ENCODE peak calls at places on chromosome 19, in four cellular contexts. G is EL; K is AML-193; D is stimulated activated naive CD4-positive, alpha-beta T cell treated with Interleukin-2 at 50 U/mL for 16 hours. I is an unnamed sample.

GRCh38 chr19:16018106-16018755 is 58.1 kb upstream of the TPM4 start:
- DNase-seq in K (no peak), D (no peak), G (no peak), I (no peak)

GRCh38 chr19:2815923-2816322 is 3.7 kb upstream of the ZNF554 start:
- DNase-seq in D (no peak), K (no peak), G (no peak), I (no peak)

GRCh38 chr19:57075125-57075524 is 44.7 kb upstream of the USP29 start:
- DNase-seq in G (no peak), D (no peak), K (no peak), I (no peak)

GRCh38 chr19:10293637-10294367 is 4.0 kb downstream of the ICAM5 start:
- DNase-seq in G (no peak), D (no peak), K (no peak), I (no peak)

GRCh38 chr19:55189424-55189823 is 9.3 kb upstream of the SYT5 start:
- DNase-seq in G (peak), K (no peak), D (no peak), I (no peak)

GRCh38 chr19:48988286-48988685 is 4.8 kb downstream of the GYS1 start:
- DNase-seq in D (no peak), G (no peak), K (no peak), I (no peak)

GRCh38 chr19:46218160-46218559 is 11.4 kb upstream of the IGFL1 start:
- DNase-seq in G (peak), D (no peak), K (no peak), I (no peak)

GRCh38 chr19:39196320-39196719 is 444 bp upstream of the NCCRP1 start:
- DNase-seq in G (no peak), D (no peak), K (no peak), I (no peak)

GRCh38 chr19:1074512-1075283 is 7.7 kb downstream of the ARHGAP45 start:
- DNase-seq in K (peak), D (peak), G (no peak), I (peak)

GRCh38 chr19:3910105-3910504 is 22.8 kb upstream of the NMRK2 start:
- DNase-seq in G (no peak), K (no peak), D (no peak), I (no peak)

GRCh38 chr19:6564393-6564792 is 26.6 kb downstream of the CD70 start:
- DNase-seq in D (no peak), K (peak), G (no peak), I (no peak)

GRCh38 chr19:18074192-18074591 is 12.5 kb downstream of the IL12RB1 start:
- DNase-seq in D (no peak), K (no peak), G (no peak), I (no peak)

GRCh38 chr19:36136975-36137686 is 2.7 kb upstream of the CAPNS1 start:
- DNase-seq in K (no peak), G (peak), D (no peak), I (no peak)

GRCh38 chr19:17289489-17289888 is 7.8 kb downstream of the ANKLE1 start:
- DNase-seq in K (no peak), G (peak), D (peak), I (no peak)

GRCh38 chr19:5903054-5903501 is 512 bp downstream of the NDUFA11 start:
- DNase-seq in D (peak), K (no peak), G (peak), I (no peak)

GRCh38 chr19:17111766-17112165 is 36.2 kb downstream of the MYO9B start:
- DNase-seq in G (no peak), K (no peak), D (no peak), I (no peak)

GRCh38 chr19:494171-495046 is 1.9 kb upstream of the MADCAM1 start:
- DNase-seq in G (no peak), D (no peak), K (no peak), I (no peak)

GRCh38 chr19:16342002-16342715 is 17.5 kb downstream of the KLF2 start:
- DNase-seq in G (no peak), D (peak), K (no peak), I (no peak)

GRCh38 chr19:37635076-37636056 is 19.9 kb downstream of the ZFP30 start:
- DNase-seq in G (peak), D (no peak), K (no peak), I (no peak)

GRCh38 chr19:42191855-42192254 is 25.6 kb downstream of the DEDD2 start:
- DNase-seq in K (no peak), D (no peak), G (peak), I (no peak)

I was measured in NCI-H2081 treated with DMSO at 0.1 percent for 48 hours.